ENCODE peak calls at places on chromosomes 11 and 22, in seven cellular contexts. V is body of pancreas, M is psoas muscle, Q is lower lobe of right lung, L is Peyer's patch, X is heart left ventricle, D is fibroblast of lung. F is an unnamed sample. For H3K36me3, the result is how much of the 10 kb centered on the place peaks cover.

GRCh38 chr11:72587696-72588095 is 86.5 kb downstream of the PDE2A start:
- DNase-seq in D (no peak), L (no peak), V (no peak), Q (no peak), M (no peak), X (peak), F (no peak)

GRCh38 chr11:19890308-19890707 is 177.7 kb downstream of the NAV2 start:
- DNase-seq in L (no peak), Q (no peak), V (no peak), M (no peak), D (peak), X (no peak), F (peak)

GRCh38 chr11:110349109-110349996 is 52.9 kb upstream of the RDX start:
- DNase-seq in Q (no peak), D (no peak), V (no peak), L (no peak), X (no peak), M (no peak), F (no peak)

GRCh38 chr11:79045811-79046304 is 395.0 kb downstream of the TENM4 start:
- DNase-seq in Q (no peak), M (no peak), D (no peak), X (no peak), V (no peak), L (no peak), F (no peak)

GRCh38 chr22:30773919-30774318 is 79.2 kb downstream of the OSBP2 start:
- DNase-seq in L (no peak), D (no peak), V (no peak), Q (no peak), M (no peak), X (no peak), F (no peak)

GRCh38 chr11:12723410-12724297 is 49.4 kb downstream of the TEAD1 start:
- DNase-seq in X (no peak), Q (no peak), V (no peak), M (no peak), D (peak), L (no peak), F (peak)

GRCh38 chr11:117876341-117877119 is at the start of gene FXYD6:
- DNase-seq in D (peak), Q (no peak), M (peak), X (peak), V (peak), L (no peak), F (no peak)

GRCh38 chr11:11313426-11313825 is 39.6 kb downstream of the CSNK2A3 start:
- DNase-seq in L (no peak), V (peak), Q (peak), D (peak), M (peak), X (no peak), F (peak)

GRCh38 chr11:62600367-62601113 is 1.1 kb downstream of the MTA2 start:
- DNase-seq in Q (no peak), V (no peak), X (no peak), D (no peak), L (no peak), M (no peak), F (no peak)

GRCh38 chr11:119382101-119382500 is 611 bp upstream of the USP2 start:
- DNase-seq in V (no peak), Q (no peak), D (no peak), M (no peak), X (no peak), L (no peak), F (no peak)

GRCh38 chr11:100574894-100575769 is 112.0 kb upstream of the ARHGAP42 start:
- DNase-seq in Q (no peak), L (no peak), M (no peak), D (peak), V (no peak), X (no peak), F (no peak)

GRCh38 chr11:100581318-100581717 is 105.8 kb upstream of the ARHGAP42 start:
- DNase-seq in L (peak), V (no peak), M (peak), Q (no peak), X (no peak), D (no peak), F (no peak)

GRCh38 chr11:100576044-100577021 is 110.8 kb upstream of the ARHGAP42 start:
- DNase-seq in L (no peak), V (no peak), X (no peak), Q (no peak), M (no peak), D (peak), F (no peak)

GRCh38 chr11:100573911-100574513 is 113.1 kb upstream of the ARHGAP42 start:
- DNase-seq in D (no peak), M (no peak), L (no peak), X (no peak), V (no peak), Q (no peak), F (no peak)

GRCh38 chr11:100578966-100579365 is 108.1 kb upstream of the ARHGAP42 start:
- DNase-seq in L (no peak), Q (no peak), X (no peak), M (no peak), V (no peak), D (peak), F (peak)
- H3K4me3 ChIP-seq in L (no peak), Q (no peak), X (no peak), M (no peak), V (no peak), D (no peak), F (no peak)

DNA sequence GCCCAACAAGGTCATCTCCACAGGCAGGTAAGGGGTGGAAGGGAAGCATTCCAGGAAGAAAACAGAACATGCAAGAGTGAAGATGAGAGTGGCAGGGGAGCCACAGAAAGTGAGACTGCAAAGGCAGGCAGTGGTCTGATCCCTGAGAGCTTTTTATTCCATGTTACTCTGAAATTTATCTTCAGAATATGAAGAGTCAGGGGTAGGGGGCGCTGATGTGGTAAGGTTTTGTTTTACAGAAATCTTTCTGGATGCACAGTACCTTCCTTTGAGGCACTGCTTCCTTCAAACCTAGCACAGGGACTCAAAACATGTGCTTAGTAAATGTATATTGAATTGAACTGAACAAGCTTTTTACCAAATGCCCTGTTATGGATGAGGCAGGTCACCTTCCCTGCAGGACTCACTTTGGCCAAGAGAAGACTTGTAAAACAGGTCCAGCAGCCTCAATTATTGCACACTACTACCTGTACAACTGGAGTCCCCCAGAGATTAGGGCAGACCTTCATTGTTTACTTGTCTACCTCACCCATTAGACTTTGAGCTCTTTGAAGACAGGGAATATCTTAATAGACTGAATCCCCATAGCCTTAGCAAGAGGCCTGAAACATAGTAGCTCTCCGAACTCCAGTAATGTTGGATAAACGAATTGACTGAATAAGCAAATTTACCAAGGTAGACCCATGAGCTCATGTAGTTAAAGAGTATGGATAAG is 2.2 kb downstream of the PAK1 start:
- DNase-seq in Q (no peak), M (no peak), L (peak), V (peak), D (peak), X (no peak), F (no peak)
- H3K36me3 ChIP-seq in Q (under half), M (under half), L (under half), V (under half), D (under half), X (under half), F (under half)

GRCh38 chr11:71370895-71371673 is 77.1 kb downstream of the DHCR7 start:
- DNase-seq in D (no peak), Q (no peak), L (no peak), V (no peak), X (no peak), M (no peak), F (no peak)

GRCh38 chr11:71371674-71372069 is 76.5 kb downstream of the DHCR7 start:
- DNase-seq in L (no peak), V (no peak), D (no peak), Q (no peak), X (no peak), M (no peak), F (no peak)

GRCh38 chr11:71370020-71370747 is 78.0 kb downstream of the DHCR7 start:
- DNase-seq in M (no peak), Q (no peak), D (no peak), L (no peak), V (no peak), X (no peak), F (no peak)

GRCh38 chr11:71373791-71374454 is 74.3 kb downstream of the DHCR7 start:
- DNase-seq in Q (no peak), L (no peak), D (no peak), X (no peak), M (no peak), V (no peak), F (no peak)

GRCh38 chr11:71372693-71373657 is 75.2 kb downstream of the DHCR7 start:
- DNase-seq in M (no peak), V (no peak), X (no peak), D (peak), Q (no peak), L (no peak), F (no peak)
- TF ChIP-seq CTCF in M (peak), V (peak), X (peak), D (peak), Q (no peak), L (peak), F (peak)

GRCh38 chr11:95592455-95592854 is 197.1 kb downstream of the FAM76B start:
- DNase-seq in L (no peak), X (no peak), V (no peak), M (no peak), D (peak), Q (no peak), F (no peak)
- H3K4me3 ChIP-seq in L (no peak), X (no peak), V (no peak), M (no peak), D (no peak), Q (no peak), F (no peak)

DNA sequence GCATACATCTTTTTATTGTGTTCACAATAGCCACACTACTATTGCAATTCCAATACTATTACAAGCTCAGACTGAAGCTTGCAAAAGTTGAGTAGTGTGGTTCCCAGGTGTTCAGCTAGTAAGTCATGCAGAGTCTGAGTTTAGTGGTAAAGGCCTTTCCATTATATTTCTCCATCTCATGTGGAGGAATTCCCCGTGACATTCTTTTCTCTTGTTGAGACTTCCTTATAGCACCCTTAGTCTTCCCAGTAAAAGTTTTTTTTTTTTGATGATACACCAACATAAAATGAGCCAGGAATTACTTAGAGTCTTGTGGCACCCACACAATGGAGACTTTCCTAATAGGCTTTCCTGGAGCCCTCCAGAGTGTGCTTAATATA is 110.8 kb downstream of the UVRAG start:
- DNase-seq in Q (no peak), D (no peak), L (no peak), X (no peak), M (no peak), V (no peak), F (no peak)
- H3K36me3 ChIP-seq in Q (under half), D (under half), L (under half), X (under half), M (under half), V (under half), F (under half)

GRCh38 chr11:55714982-55715888 is 53.2 kb downstream of the OR4C6 start:
- DNase-seq in Q (no peak), L (no peak), X (no peak), V (no peak), D (no peak), M (no peak), F (no peak)
- TF ChIP-seq CTCF in Q (peak), L (no peak), X (no peak), V (no peak), D (no peak), M (no peak), F (no peak)

DNA sequence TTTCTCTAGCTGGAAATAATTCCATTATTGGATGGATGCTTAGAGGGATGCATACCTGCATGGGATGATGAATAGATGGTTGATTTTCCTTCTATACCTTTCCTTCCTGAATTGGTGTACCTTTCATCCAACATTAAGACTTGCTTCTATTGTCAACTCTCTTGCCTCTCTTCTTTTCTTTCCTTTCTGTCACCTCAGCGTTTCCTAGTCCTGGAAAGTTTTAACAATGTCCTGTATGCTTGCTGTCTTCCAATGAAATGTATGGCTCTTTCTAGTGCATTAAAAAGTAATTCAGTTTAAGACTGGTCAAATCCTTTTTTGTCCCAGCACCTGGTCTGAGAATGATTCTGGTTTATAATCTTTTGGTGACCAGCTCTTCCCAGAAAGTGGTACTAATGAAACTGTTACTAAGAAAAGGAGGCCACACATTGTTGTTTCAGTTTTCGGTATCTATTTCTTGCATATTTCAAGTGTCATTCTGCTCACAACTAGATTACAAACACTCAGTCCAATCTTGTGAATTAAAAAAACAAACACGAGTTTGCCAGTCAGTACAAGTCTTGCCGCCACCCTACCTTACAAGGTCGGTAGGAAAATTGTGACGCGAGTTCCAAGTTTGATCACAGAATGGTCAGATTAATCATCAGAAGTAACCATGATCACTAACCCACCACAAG is 8.0 kb downstream of the POU2AF1 start:
- DNase-seq in M (no peak), V (peak), Q (no peak), L (no peak), D (no peak), X (no peak), F (no peak)
- H3K4me3 ChIP-seq in M (no peak), V (no peak), Q (no peak), L (no peak), D (no peak), X (no peak), F (no peak)

GRCh38 chr11:991711-992307 is 44.7 kb downstream of the MUC6 start:
- DNase-seq in X (no peak), L (no peak), Q (no peak), M (no peak), V (no peak), D (no peak), F (no peak)
- H3K36me3 ChIP-seq in X (half or more), L (under half), Q (half or more), M (under half), V (under half), D (under half), F (under half)

GRCh38 chr11:128653828-128654231 is 40.0 kb upstream of the FLI1 start:
- DNase-seq in D (no peak), X (peak), Q (peak), L (peak), V (peak), M (peak), F (peak)
- TF ChIP-seq CTCF in D (no peak), X (no peak), Q (no peak), L (no peak), V (peak), M (no peak), F (no peak)

DNA sequence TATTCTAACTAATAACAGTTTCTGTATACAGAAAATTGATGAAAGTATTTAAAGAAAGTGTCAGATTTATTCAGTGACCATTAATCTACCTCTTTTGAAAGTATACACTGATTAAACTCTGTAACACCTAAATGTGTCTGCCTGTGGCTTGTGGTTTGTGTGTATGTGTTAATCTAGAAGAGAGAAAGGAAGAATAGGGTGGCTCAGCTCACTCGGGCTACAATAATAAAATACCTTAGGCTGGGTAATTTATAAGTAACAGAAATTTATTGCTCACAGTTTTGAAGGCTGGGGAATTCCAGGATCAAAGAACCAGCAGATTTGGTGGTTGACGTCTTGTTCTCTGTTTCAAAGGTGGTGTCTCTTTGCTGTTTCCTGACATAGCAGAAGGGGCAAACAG is 13.6 kb upstream of the OR5AS1 start:
- DNase-seq in D (no peak), X (no peak), M (no peak), Q (no peak), V (no peak), L (no peak), F (no peak)
- H3K4me3 ChIP-seq in D (no peak), X (no peak), M (no peak), Q (no peak), V (no peak), L (no peak), F (no peak)

F was measured in kidney epithelial cell.